ENCODE peak calls at places on chromosome 17, in seven cellular contexts. R is cardiac muscle cell, X is adrenal gland, Y is Peyer's patch, A is breast epithelium, O is fibroblast of lung, F is heart left ventricle. T is an unnamed sample. For H3K4me1, the result is how much of the 10 kb centered on the place peaks cover.

GRCh38 chr17:65674246-65675045 is 113.0 kb upstream of the AXIN2 start:
- DNase-seq in R (peak), A (no peak), F (no peak), O (peak), X (no peak), Y (no peak), T (no peak)

GRCh38 chr17:43909537-43910231 is 2.3 kb upstream of the MPP2 start:
- DNase-seq in O (no peak), A (no peak), R (no peak), X (no peak), Y (no peak), F (no peak), T (no peak)

GRCh38 chr17:21689604-21690003 is 2.7 kb upstream of the KCNJ18 start:
- DNase-seq in R (peak), O (peak), A (no peak), F (no peak), X (no peak), Y (no peak), T (no peak)

GRCh38 chr17:68246271-68247028 is 1.4 kb upstream of the AMZ2 start:
- DNase-seq in F (no peak), O (no peak), A (peak), R (no peak), X (no peak), Y (no peak), T (no peak)

GRCh38 chr17:40986920-40987319 is 2.8 kb upstream of the KRT40 start:
- DNase-seq in R (no peak), X (no peak), Y (no peak), O (no peak), F (no peak), A (no peak), T (no peak)

GRCh38 chr17:41773190-41773588 is 13.3 kb downstream of the JUP start:
- DNase-seq in R (peak), Y (no peak), F (peak), A (peak), O (peak), X (peak), T (no peak)

GRCh38 chr17:50950002-50950877 is 84.1 kb upstream of the TOB1 start:
- DNase-seq in F (peak), O (peak), Y (peak), R (peak), A (peak), X (peak), T (peak)

GRCh38 chr17:58352843-58353719 is 1.1 kb upstream of the SUPT4H1 start:
- DNase-seq in A (peak), Y (peak), R (peak), O (peak), X (peak), F (peak), T (no peak)

GRCh38 chr17:82909322-82909904 is 69.6 kb upstream of the ZNF750 start:
- DNase-seq in R (no peak), A (no peak), F (no peak), X (no peak), Y (no peak), O (no peak), T (peak)

GRCh38 chr17:40038882-40039513 is 15.2 kb downstream of the MED24 start:
- DNase-seq in R (peak), A (peak), X (peak), O (peak), Y (peak), F (peak), T (no peak)

GRCh38 chr17:38745545-38745944 is 2.6 kb downstream of the PCGF2 start:
- DNase-seq in X (no peak), Y (no peak), R (no peak), O (no peak), F (no peak), A (no peak), T (no peak)

GRCh38 chr17:49742256-49742655 is 21.7 kb downstream of the FAM117A start:
- DNase-seq in F (no peak), X (no peak), A (no peak), R (peak), O (peak), Y (no peak), T (no peak)

GRCh38 chr17:40915199-40915661 is 22.2 kb downstream of the KRT23 start:
- DNase-seq in A (no peak), X (no peak), F (no peak), O (peak), R (peak), Y (no peak), T (no peak)

GRCh38 chr17:79433396-79433795 is 177.5 kb downstream of the RBFOX3 start:
- DNase-seq in A (no peak), X (no peak), O (no peak), F (no peak), Y (no peak), R (no peak), T (no peak)

GRCh38 chr17:39618252-39618913 is 8.4 kb upstream of the PPP1R1B start:
- DNase-seq in O (no peak), R (peak), F (no peak), A (no peak), X (no peak), Y (no peak), T (no peak)

GRCh38 chr17:32226881-32227280 is 38.8 kb upstream of the RHBDL3 start:
- DNase-seq in F (no peak), O (no peak), Y (no peak), A (no peak), R (no peak), X (no peak), T (no peak)

GRCh38 chr17:37220609-37220953 is 155.2 kb upstream of the C17orf78 start:
- DNase-seq in A (no peak), Y (no peak), O (no peak), R (peak), F (no peak), X (peak), T (peak)

GRCh38 chr17:46903762-46904672 is 18.9 kb upstream of the GOSR2 start:
- DNase-seq in O (no peak), F (no peak), Y (no peak), A (no peak), X (no peak), R (no peak), T (no peak)

GRCh38 chr17:44159519-44160210 is 10.8 kb upstream of the ASB16 start:
- DNase-seq in Y (no peak), R (peak), A (no peak), X (no peak), O (no peak), F (no peak), T (no peak)

GRCh38 chr17:56297142-56297541 is 143.9 kb downstream of the ANKFN1 start:
- DNase-seq in Y (no peak), X (no peak), A (no peak), R (no peak), F (no peak), O (peak), T (no peak)

GRCh38 chr17:78107976-78108725 is 20.4 kb downstream of the TMC6 start:
- DNase-seq in O (no peak), F (no peak), X (no peak), R (no peak), Y (no peak), A (no peak), T (no peak)

GRCh38 chr17:65254166-65254565 is 117.0 kb downstream of the RGS9 start:
- DNase-seq in Y (no peak), R (peak), A (no peak), O (no peak), X (no peak), F (no peak), T (no peak)

GRCh38 chr17:30793282-30793977 is 31.1 kb downstream of the CRLF3 start:
- DNase-seq in O (no peak), A (no peak), F (no peak), Y (no peak), R (no peak), X (no peak), T (no peak)

GRCh38 chr17:76529643-76530488 is 7.6 kb downstream of the CYGB start:
- DNase-seq in A (peak), Y (no peak), F (peak), X (peak), O (peak), R (peak), T (no peak)

GRCh38 chr17:62090021-62090824 is 25.1 kb upstream of the MED13 start:
- DNase-seq in O (no peak), Y (no peak), A (no peak), F (no peak), R (no peak), X (no peak), T (no peak)

GRCh38 chr17:31811021-31811565 is 48.0 kb downstream of the COPRS start:
- DNase-seq in F (no peak), R (peak), Y (no peak), X (no peak), O (peak), A (no peak), T (no peak)

GRCh38 chr17:73589096-73589980 is 54.9 kb downstream of the SDK2 start:
- DNase-seq in Y (no peak), A (no peak), F (no peak), X (no peak), R (no peak), O (no peak), T (no peak)

GRCh38 chr17:75394332-75394918 is 11.1 kb downstream of the GRB2 start:
- DNase-seq in F (no peak), Y (no peak), X (no peak), O (no peak), A (no peak), R (no peak), T (no peak)
- H3K4me1 ChIP-seq in F (under half), Y (half or more), X (under half), O (under half), A (under half), R (under half), T (half or more)

GRCh38 chr17:63916566-63917185 is 2.0 kb downstream of the GH1 start:
- DNase-seq in R (no peak), Y (no peak), O (no peak), A (no peak), F (no peak), X (no peak), T (no peak)

GRCh38 chr17:63918305-63918704 is 334 bp downstream of the GH1 start:
- DNase-seq in Y (no peak), F (no peak), R (peak), O (no peak), A (no peak), X (no peak), T (no peak)

GRCh38 chr17:63917646-63918045 is 993 bp downstream of the GH1 start:
- DNase-seq in F (no peak), R (no peak), Y (no peak), O (no peak), A (no peak), X (no peak), T (no peak)

GRCh38 chr17:63914471-63914870 is 3.4 kb upstream of the CSHL1 start:
- DNase-seq in X (no peak), F (no peak), Y (no peak), A (no peak), O (no peak), R (no peak), T (no peak)

GRCh38 chr17:63919311-63919723 is 678 bp upstream of the GH1 start:
- DNase-seq in Y (peak), X (peak), A (peak), O (peak), R (peak), F (peak), T (peak)
- H3K4me1 ChIP-seq in Y (under half), X (under half), A (under half), O (under half), R (under half), F (under half), T (under half)

DNA sequence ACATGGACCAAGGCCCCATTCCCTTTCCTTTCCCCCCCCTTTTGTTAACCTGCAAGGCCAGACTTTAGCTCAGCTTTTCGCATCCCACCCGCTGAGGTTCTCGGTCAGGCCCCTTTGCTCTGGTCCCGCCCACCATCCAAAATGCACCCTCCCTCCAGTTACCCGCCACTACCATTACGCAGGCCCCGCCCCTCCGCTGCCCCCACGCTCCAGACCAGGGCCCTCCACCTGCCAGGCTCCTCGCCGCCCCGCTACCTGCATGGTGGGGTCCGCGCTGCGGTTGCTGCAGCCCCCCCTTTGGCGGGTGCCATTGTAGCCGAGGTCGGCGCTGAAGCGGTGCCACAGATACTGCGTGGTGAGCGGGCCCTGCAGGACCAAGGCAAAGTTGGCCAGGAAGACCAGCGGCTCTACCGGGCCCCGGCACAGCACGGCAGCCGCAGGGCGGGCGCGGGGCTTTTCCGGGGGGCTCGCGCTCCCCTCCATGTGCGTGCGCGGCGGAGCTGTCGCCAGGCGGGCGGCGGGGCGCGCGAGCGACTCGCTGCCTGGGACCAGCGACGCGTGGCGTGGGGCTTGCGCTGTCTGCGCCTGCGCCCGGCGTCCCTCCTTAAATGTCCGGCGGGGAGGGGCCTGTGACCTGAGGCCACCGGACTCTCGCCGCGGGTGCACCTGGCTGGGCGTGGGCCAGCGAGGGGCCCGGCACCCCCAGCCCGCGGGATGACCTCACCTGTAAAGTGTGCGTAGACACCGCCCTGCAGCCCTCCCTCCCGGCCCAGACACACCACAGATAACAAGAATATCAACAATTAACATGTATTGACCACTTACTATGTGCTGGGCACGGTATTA is at the start of gene SLC46A1:
- DNase-seq in Y (peak), X (peak), F (peak), O (peak), A (peak), R (peak), T (peak)
- H3K4me1 ChIP-seq in Y (under half), X (under half), F (under half), O (under half), A (under half), R (under half), T (under half)

DNA sequence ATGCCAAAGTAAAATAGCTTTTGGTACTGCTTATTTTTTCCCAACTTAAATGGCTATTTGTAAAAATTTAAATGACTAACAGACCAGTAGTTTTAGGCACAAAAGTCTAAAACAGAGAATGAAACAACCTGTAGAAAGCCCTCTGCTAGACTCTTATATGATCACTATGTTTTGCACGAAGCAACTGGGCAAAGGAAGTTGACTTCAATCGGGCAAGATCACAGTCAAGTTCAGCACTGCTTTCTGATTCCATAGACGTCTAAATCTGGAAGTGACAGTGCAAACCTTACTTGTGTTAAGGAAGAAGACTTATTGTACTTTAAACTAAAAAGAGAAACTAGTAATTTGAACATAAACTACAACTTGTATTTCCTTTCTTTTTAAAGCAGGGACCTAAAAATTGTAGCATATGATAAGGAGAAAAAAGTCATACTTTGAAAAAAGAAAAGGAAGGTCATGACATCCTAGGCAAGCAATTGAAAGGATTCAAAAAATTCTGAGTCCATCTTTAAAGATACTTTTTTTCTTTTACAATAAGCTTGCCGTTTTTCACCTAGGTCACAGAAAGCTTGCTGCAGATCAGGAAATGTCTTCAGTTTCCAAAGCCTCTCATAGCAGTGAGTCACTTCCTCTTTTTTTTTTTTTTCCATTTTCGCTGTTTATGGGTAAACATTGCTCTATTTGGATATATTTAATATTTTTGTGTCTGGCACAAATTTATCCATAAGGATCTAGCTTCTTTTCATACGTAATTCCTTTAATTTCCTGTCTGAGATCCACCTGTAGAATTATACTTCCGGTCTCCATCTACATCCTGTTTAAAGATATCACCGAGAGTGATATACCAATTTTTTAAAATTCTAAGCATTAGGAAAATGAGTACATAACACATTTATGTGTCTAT is 134.8 kb downstream of the SKAP1 start:
- DNase-seq in F (no peak), O (no peak), X (no peak), R (peak), Y (no peak), A (no peak), T (no peak)
- H3K4me1 ChIP-seq in F (under half), O (under half), X (under half), R (under half), Y (under half), A (under half), T (under half)

DNA sequence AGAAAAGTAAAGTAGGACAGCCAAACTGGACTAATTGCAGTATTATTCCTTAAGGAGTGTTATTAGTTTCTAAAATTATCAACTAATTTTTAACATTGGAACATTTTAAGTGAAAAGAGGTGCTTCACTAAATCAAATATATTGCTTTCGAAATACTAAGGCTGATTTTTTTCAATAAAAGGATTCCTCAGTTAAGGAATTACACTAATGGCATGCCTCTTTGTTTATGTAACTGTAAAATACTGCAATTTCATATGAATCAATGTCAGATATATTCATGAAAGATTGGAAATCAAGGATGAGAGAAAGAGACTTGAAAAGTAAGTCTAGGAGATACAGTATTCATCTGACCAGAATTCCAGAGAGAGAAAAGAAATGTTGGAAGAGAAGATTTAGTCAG is 129.8 kb downstream of the TANC2 start:
- DNase-seq in O (peak), A (no peak), Y (no peak), R (no peak), F (no peak), X (no peak), T (no peak)
- H3K4me1 ChIP-seq in O (under half), A (under half), Y (under half), R (under half), F (under half), X (under half), T (under half)

DNA sequence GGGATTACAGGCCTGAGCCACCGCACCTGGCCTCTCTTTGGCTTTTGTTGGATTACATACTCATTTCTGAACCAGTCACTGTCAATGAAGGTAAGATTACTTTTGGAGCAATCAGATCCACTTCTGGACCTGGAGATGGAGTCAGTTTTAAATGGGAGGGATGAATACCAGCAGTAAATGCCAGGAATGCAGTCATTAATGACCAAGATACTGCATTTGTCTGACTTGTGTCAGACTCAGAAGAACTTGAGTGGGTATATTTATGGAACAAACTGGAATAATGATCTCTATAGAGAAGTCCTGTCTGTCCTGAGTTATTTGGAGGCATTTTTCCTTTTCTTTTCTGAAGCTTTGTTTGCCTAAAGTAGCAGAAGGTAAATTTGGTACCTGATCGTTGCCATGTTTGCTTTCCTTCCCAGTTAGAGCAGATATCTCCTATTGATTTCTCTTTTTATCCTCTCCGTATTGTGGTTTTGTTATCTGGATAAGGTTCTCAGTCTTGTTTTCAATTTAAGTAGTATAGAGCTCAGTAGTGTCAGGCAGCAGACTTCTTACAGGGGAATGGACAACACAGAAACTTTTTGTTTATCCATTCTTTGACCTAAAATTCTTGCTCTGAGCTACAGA is 10.7 kb downstream of the NLK start:
- DNase-seq in A (no peak), X (no peak), R (no peak), Y (no peak), F (no peak), O (peak), T (no peak)
- H3K4me1 ChIP-seq in A (under half), X (under half), R (under half), Y (under half), F (under half), O (under half), T (under half)

DNA sequence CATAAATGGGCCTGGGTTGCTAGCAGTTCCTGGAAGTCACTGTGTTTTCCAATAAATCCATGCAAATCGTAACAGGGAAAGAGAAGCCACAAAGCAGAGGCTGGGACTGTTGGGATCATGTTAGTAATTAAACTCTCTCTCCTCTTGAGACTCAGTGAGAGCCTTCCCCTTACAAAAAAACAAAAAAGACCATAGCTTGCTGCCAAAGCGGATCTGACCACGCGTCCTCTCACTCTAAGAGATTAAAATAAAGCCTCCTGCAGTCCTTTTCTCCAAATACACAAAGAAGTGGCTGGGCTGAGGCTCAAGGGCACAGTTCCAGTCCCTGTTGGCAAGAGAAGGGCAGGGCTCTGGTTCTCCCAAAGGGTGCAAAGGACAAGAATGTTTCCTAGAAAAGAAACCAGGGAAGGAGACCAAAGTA is 38.5 kb downstream of the PIGL start:
- DNase-seq in F (peak), O (peak), R (peak), Y (no peak), A (no peak), X (peak), T (no peak)
- H3K4me1 ChIP-seq in F (under half), O (under half), R (under half), Y (under half), A (under half), X (under half), T (under half)

GRCh38 chr17:7903154-7904103 is 12.7 kb downstream of the RNF227 start:
- DNase-seq in R (no peak), Y (no peak), A (no peak), F (no peak), X (no peak), O (no peak), T (no peak)
- H3K4me1 ChIP-seq in R (under half), Y (under half), A (under half), F (under half), X (under half), O (under half), T (under half)

T was measured in CD8-positive, alpha-beta memory T cell.